ENCODE peak calls at places on chromosome 4, in nine cellular contexts. One of them, this sample, is unnamed.

GRCh38 chr4:92215471-92215870 is 88.3 kb upstream of the GRID2 start:
- DNase-seq in HFFc6: no peak
- DNase-seq in AG09309: no peak
- DNase-seq in occipital lobe: no peak
- DNase-seq in stimulated activated naive B cell treated with anti-CD40 and anti-IgM and Interleukin-4, amounts not matched to agents 10 μg/mL and 1 μg/mL and 100 μg/mL, for 72 hours: no peak
- DNase-seq in RKO: no peak
- DNase-seq in GM23248: no peak
- DNase-seq in stimulated activated CD4-positive, alpha-beta T cell treated with anti-CD3 and anti-CD28 coated beads, Interleukin-12 subunit alpha, Interleukin-12 subunit beta, amount 100 ng/mL, for 48 hours: no peak
- DNase-seq in NCI-H1092 treated with DMSO at 0.1 percent for 48 hours: no peak
- DNase-seq in this sample: no peak

GRCh38 chr4:3270141-3270611 is 21.2 kb downstream of the MSANTD1 start:
- DNase-seq in AG09309: no peak
- DNase-seq in HFFc6: no peak
- DNase-seq in RKO: no peak
- DNase-seq in stimulated activated CD4-positive, alpha-beta T cell treated with anti-CD3 and anti-CD28 coated beads, Interleukin-12 subunit alpha, Interleukin-12 subunit beta, amount 100 ng/mL, for 48 hours: no peak
- DNase-seq in NCI-H1092 treated with DMSO at 0.1 percent for 48 hours: no peak
- DNase-seq in stimulated activated naive B cell treated with anti-CD40 and anti-IgM and Interleukin-4, amounts not matched to agents 10 μg/mL and 1 μg/mL and 100 μg/mL, for 72 hours: no peak
- DNase-seq in occipital lobe: no peak
- DNase-seq in GM23248: no peak
- DNase-seq in this sample: no peak

GRCh38 chr4:137812258-137812657 is 280.0 kb upstream of the PCDH18 start:
- DNase-seq in RKO: no peak
- DNase-seq in AG09309: no peak
- DNase-seq in stimulated activated naive B cell treated with anti-CD40 and anti-IgM and Interleukin-4, amounts not matched to agents 10 μg/mL and 1 μg/mL and 100 μg/mL, for 72 hours: no peak
- DNase-seq in HFFc6: no peak
- DNase-seq in NCI-H1092 treated with DMSO at 0.1 percent for 48 hours: no peak
- DNase-seq in GM23248: no peak
- DNase-seq in occipital lobe: no peak
- DNase-seq in stimulated activated CD4-positive, alpha-beta T cell treated with anti-CD3 and anti-CD28 coated beads, Interleukin-12 subunit alpha, Interleukin-12 subunit beta, amount 100 ng/mL, for 48 hours: no peak
- DNase-seq in this sample: no peak

GRCh38 chr4:4496604-4497372 is 45.1 kb downstream of the STX18 start:
- DNase-seq in HFFc6: no peak
- DNase-seq in AG09309: no peak
- DNase-seq in stimulated activated naive B cell treated with anti-CD40 and anti-IgM and Interleukin-4, amounts not matched to agents 10 μg/mL and 1 μg/mL and 100 μg/mL, for 72 hours: no peak
- DNase-seq in stimulated activated CD4-positive, alpha-beta T cell treated with anti-CD3 and anti-CD28 coated beads, Interleukin-12 subunit alpha, Interleukin-12 subunit beta, amount 100 ng/mL, for 48 hours: no peak
- DNase-seq in GM23248: no peak
- DNase-seq in occipital lobe: no peak
- DNase-seq in NCI-H1092 treated with DMSO at 0.1 percent for 48 hours: no peak
- DNase-seq in RKO: no peak
- DNase-seq in this sample: no peak

GRCh38 chr4:68892861-68893260 is 58.7 kb downstream of the UGT2A3 start:
- DNase-seq in RKO: no peak
- DNase-seq in GM23248: no peak
- DNase-seq in occipital lobe: no peak
- DNase-seq in AG09309: no peak
- DNase-seq in NCI-H1092 treated with DMSO at 0.1 percent for 48 hours: no peak
- DNase-seq in stimulated activated naive B cell treated with anti-CD40 and anti-IgM and Interleukin-4, amounts not matched to agents 10 μg/mL and 1 μg/mL and 100 μg/mL, for 72 hours: no peak
- DNase-seq in stimulated activated CD4-positive, alpha-beta T cell treated with anti-CD3 and anti-CD28 coated beads, Interleukin-12 subunit alpha, Interleukin-12 subunit beta, amount 100 ng/mL, for 48 hours: no peak
- DNase-seq in HFFc6: no peak
- DNase-seq in this sample: no peak

GRCh38 chr4:98539741-98540140 is 118.7 kb downstream of the TSPAN5 start:
- DNase-seq in NCI-H1092 treated with DMSO at 0.1 percent for 48 hours: no peak
- DNase-seq in occipital lobe: no peak
- DNase-seq in RKO: no peak
- DNase-seq in stimulated activated CD4-positive, alpha-beta T cell treated with anti-CD3 and anti-CD28 coated beads, Interleukin-12 subunit alpha, Interleukin-12 subunit beta, amount 100 ng/mL, for 48 hours: no peak
- DNase-seq in HFFc6: no peak
- DNase-seq in AG09309: no peak
- DNase-seq in stimulated activated naive B cell treated with anti-CD40 and anti-IgM and Interleukin-4, amounts not matched to agents 10 μg/mL and 1 μg/mL and 100 μg/mL, for 72 hours: no peak
- DNase-seq in GM23248: no peak
- DNase-seq in this sample: no peak

GRCh38 chr4:85430697-85431096 is 44.3 kb upstream of the ARHGAP24 start:
- DNase-seq in GM23248: no peak
- DNase-seq in AG09309: no peak
- DNase-seq in RKO: no peak
- DNase-seq in NCI-H1092 treated with DMSO at 0.1 percent for 48 hours: no peak
- DNase-seq in stimulated activated naive B cell treated with anti-CD40 and anti-IgM and Interleukin-4, amounts not matched to agents 10 μg/mL and 1 μg/mL and 100 μg/mL, for 72 hours: no peak
- DNase-seq in stimulated activated CD4-positive, alpha-beta T cell treated with anti-CD3 and anti-CD28 coated beads, Interleukin-12 subunit alpha, Interleukin-12 subunit beta, amount 100 ng/mL, for 48 hours: no peak
- DNase-seq in occipital lobe: no peak
- DNase-seq in HFFc6: no peak
- DNase-seq in this sample: no peak

GRCh38 chr4:85724801-85725548 is 250.0 kb downstream of the ARHGAP24 start:
- DNase-seq in GM23248: peak
- DNase-seq in NCI-H1092 treated with DMSO at 0.1 percent for 48 hours: no peak
- DNase-seq in stimulated activated naive B cell treated with anti-CD40 and anti-IgM and Interleukin-4, amounts not matched to agents 10 μg/mL and 1 μg/mL and 100 μg/mL, for 72 hours: no peak
- DNase-seq in HFFc6: no peak
- DNase-seq in occipital lobe: no peak
- DNase-seq in stimulated activated CD4-positive, alpha-beta T cell treated with anti-CD3 and anti-CD28 coated beads, Interleukin-12 subunit alpha, Interleukin-12 subunit beta, amount 100 ng/mL, for 48 hours: no peak
- DNase-seq in AG09309: no peak
- DNase-seq in RKO: no peak
- DNase-seq in this sample: no peak

GRCh38 chr4:81885016-81885415 is 413.3 kb upstream of the RASGEF1B start:
- DNase-seq in occipital lobe: no peak
- DNase-seq in AG09309: no peak
- DNase-seq in stimulated activated CD4-positive, alpha-beta T cell treated with anti-CD3 and anti-CD28 coated beads, Interleukin-12 subunit alpha, Interleukin-12 subunit beta, amount 100 ng/mL, for 48 hours: no peak
- DNase-seq in RKO: no peak
- DNase-seq in NCI-H1092 treated with DMSO at 0.1 percent for 48 hours: no peak
- DNase-seq in stimulated activated naive B cell treated with anti-CD40 and anti-IgM and Interleukin-4, amounts not matched to agents 10 μg/mL and 1 μg/mL and 100 μg/mL, for 72 hours: no peak
- DNase-seq in GM23248: no peak
- DNase-seq in HFFc6: no peak
- DNase-seq in this sample: no peak

GRCh38 chr4:57249083-57249482 is 138.9 kb upstream of the IGFBP7 start:
- DNase-seq in HFFc6: no peak
- DNase-seq in occipital lobe: no peak
- DNase-seq in NCI-H1092 treated with DMSO at 0.1 percent for 48 hours: no peak
- DNase-seq in GM23248: peak
- DNase-seq in AG09309: peak
- DNase-seq in stimulated activated naive B cell treated with anti-CD40 and anti-IgM and Interleukin-4, amounts not matched to agents 10 μg/mL and 1 μg/mL and 100 μg/mL, for 72 hours: no peak
- DNase-seq in RKO: peak
- DNase-seq in stimulated activated CD4-positive, alpha-beta T cell treated with anti-CD3 and anti-CD28 coated beads, Interleukin-12 subunit alpha, Interleukin-12 subunit beta, amount 100 ng/mL, for 48 hours: no peak
- DNase-seq in this sample: no peak

GRCh38 chr4:181475781-181476180 is 767.4 kb upstream of the TENM3 start:
- DNase-seq in HFFc6: no peak
- DNase-seq in NCI-H1092 treated with DMSO at 0.1 percent for 48 hours: no peak
- DNase-seq in stimulated activated naive B cell treated with anti-CD40 and anti-IgM and Interleukin-4, amounts not matched to agents 10 μg/mL and 1 μg/mL and 100 μg/mL, for 72 hours: no peak
- DNase-seq in occipital lobe: no peak
- DNase-seq in RKO: no peak
- DNase-seq in GM23248: no peak
- DNase-seq in AG09309: no peak
- DNase-seq in stimulated activated CD4-positive, alpha-beta T cell treated with anti-CD3 and anti-CD28 coated beads, Interleukin-12 subunit alpha, Interleukin-12 subunit beta, amount 100 ng/mL, for 48 hours: no peak
- DNase-seq in this sample: peak

GRCh38 chr4:52142816-52143215 is 91.7 kb downstream of the SPATA18 start:
- DNase-seq in stimulated activated CD4-positive, alpha-beta T cell treated with anti-CD3 and anti-CD28 coated beads, Interleukin-12 subunit alpha, Interleukin-12 subunit beta, amount 100 ng/mL, for 48 hours: no peak
- DNase-seq in AG09309: no peak
- DNase-seq in stimulated activated naive B cell treated with anti-CD40 and anti-IgM and Interleukin-4, amounts not matched to agents 10 μg/mL and 1 μg/mL and 100 μg/mL, for 72 hours: no peak
- DNase-seq in RKO: no peak
- DNase-seq in GM23248: peak
- DNase-seq in occipital lobe: no peak
- DNase-seq in HFFc6: no peak
- DNase-seq in NCI-H1092 treated with DMSO at 0.1 percent for 48 hours: no peak
- DNase-seq in this sample: no peak

GRCh38 chr4:25098964-25099843 is 61.0 kb downstream of the SEPSECS start:
- DNase-seq in stimulated activated naive B cell treated with anti-CD40 and anti-IgM and Interleukin-4, amounts not matched to agents 10 μg/mL and 1 μg/mL and 100 μg/mL, for 72 hours: no peak
- DNase-seq in RKO: peak
- DNase-seq in AG09309: peak
- DNase-seq in occipital lobe: no peak
- DNase-seq in HFFc6: peak
- DNase-seq in NCI-H1092 treated with DMSO at 0.1 percent for 48 hours: peak
- DNase-seq in GM23248: peak
- DNase-seq in stimulated activated CD4-positive, alpha-beta T cell treated with anti-CD3 and anti-CD28 coated beads, Interleukin-12 subunit alpha, Interleukin-12 subunit beta, amount 100 ng/mL, for 48 hours: no peak
- DNase-seq in this sample: peak

GRCh38 chr4:82043081-82043808 is 330.5 kb downstream of the HNRNPD start:
- DNase-seq in HFFc6: no peak
- DNase-seq in stimulated activated naive B cell treated with anti-CD40 and anti-IgM and Interleukin-4, amounts not matched to agents 10 μg/mL and 1 μg/mL and 100 μg/mL, for 72 hours: no peak
- DNase-seq in occipital lobe: no peak
- DNase-seq in AG09309: no peak
- DNase-seq in stimulated activated CD4-positive, alpha-beta T cell treated with anti-CD3 and anti-CD28 coated beads, Interleukin-12 subunit alpha, Interleukin-12 subunit beta, amount 100 ng/mL, for 48 hours: no peak
- DNase-seq in RKO: no peak
- DNase-seq in GM23248: peak
- DNase-seq in NCI-H1092 treated with DMSO at 0.1 percent for 48 hours: no peak
- DNase-seq in this sample: no peak

GRCh38 chr4:140807491-140808257 is 51.5 kb upstream of the TBC1D9 start:
- DNase-seq in HFFc6: peak
- DNase-seq in RKO: no peak
- DNase-seq in NCI-H1092 treated with DMSO at 0.1 percent for 48 hours: no peak
- DNase-seq in AG09309: no peak
- DNase-seq in stimulated activated CD4-positive, alpha-beta T cell treated with anti-CD3 and anti-CD28 coated beads, Interleukin-12 subunit alpha, Interleukin-12 subunit beta, amount 100 ng/mL, for 48 hours: no peak
- DNase-seq in stimulated activated naive B cell treated with anti-CD40 and anti-IgM and Interleukin-4, amounts not matched to agents 10 μg/mL and 1 μg/mL and 100 μg/mL, for 72 hours: no peak
- DNase-seq in occipital lobe: no peak
- DNase-seq in GM23248: no peak
- DNase-seq in this sample: no peak

GRCh38 chr4:151808120-151808529 is 47.3 kb upstream of the GATB start:
- DNase-seq in RKO: peak
- DNase-seq in GM23248: peak
- DNase-seq in stimulated activated naive B cell treated with anti-CD40 and anti-IgM and Interleukin-4, amounts not matched to agents 10 μg/mL and 1 μg/mL and 100 μg/mL, for 72 hours: no peak
- DNase-seq in HFFc6: peak
- DNase-seq in stimulated activated CD4-positive, alpha-beta T cell treated with anti-CD3 and anti-CD28 coated beads, Interleukin-12 subunit alpha, Interleukin-12 subunit beta, amount 100 ng/mL, for 48 hours: no peak
- DNase-seq in occipital lobe: no peak
- DNase-seq in NCI-H1092 treated with DMSO at 0.1 percent for 48 hours: no peak
- DNase-seq in AG09309: peak
- DNase-seq in this sample: no peak

GRCh38 chr4:1855334-1856070 is 454 bp downstream of the LETM1 start:
- DNase-seq in NCI-H1092 treated with DMSO at 0.1 percent for 48 hours: peak
- DNase-seq in stimulated activated naive B cell treated with anti-CD40 and anti-IgM and Interleukin-4, amounts not matched to agents 10 μg/mL and 1 μg/mL and 100 μg/mL, for 72 hours: peak
- DNase-seq in GM23248: peak
- DNase-seq in RKO: peak
- DNase-seq in HFFc6: no peak
- DNase-seq in stimulated activated CD4-positive, alpha-beta T cell treated with anti-CD3 and anti-CD28 coated beads, Interleukin-12 subunit alpha, Interleukin-12 subunit beta, amount 100 ng/mL, for 48 hours: no peak
- DNase-seq in occipital lobe: no peak
- DNase-seq in AG09309: no peak
- DNase-seq in this sample: no peak

GRCh38 chr4:58301384-58301783 is 1191.2 kb upstream of the IGFBP7 start:
- DNase-seq in occipital lobe: no peak
- DNase-seq in stimulated activated CD4-positive, alpha-beta T cell treated with anti-CD3 and anti-CD28 coated beads, Interleukin-12 subunit alpha, Interleukin-12 subunit beta, amount 100 ng/mL, for 48 hours: no peak
- DNase-seq in AG09309: no peak
- DNase-seq in stimulated activated naive B cell treated with anti-CD40 and anti-IgM and Interleukin-4, amounts not matched to agents 10 μg/mL and 1 μg/mL and 100 μg/mL, for 72 hours: no peak
- DNase-seq in RKO: no peak
- DNase-seq in HFFc6: no peak
- DNase-seq in NCI-H1092 treated with DMSO at 0.1 percent for 48 hours: no peak
- DNase-seq in GM23248: no peak
- DNase-seq in this sample: no peak

GRCh38 chr4:77843628-77844027 is 19.0 kb upstream of the MRPL1 start:
- DNase-seq in RKO: no peak
- DNase-seq in NCI-H1092 treated with DMSO at 0.1 percent for 48 hours: no peak
- DNase-seq in occipital lobe: no peak
- DNase-seq in HFFc6: no peak
- DNase-seq in stimulated activated CD4-positive, alpha-beta T cell treated with anti-CD3 and anti-CD28 coated beads, Interleukin-12 subunit alpha, Interleukin-12 subunit beta, amount 100 ng/mL, for 48 hours: no peak
- DNase-seq in stimulated activated naive B cell treated with anti-CD40 and anti-IgM and Interleukin-4, amounts not matched to agents 10 μg/mL and 1 μg/mL and 100 μg/mL, for 72 hours: no peak
- DNase-seq in GM23248: no peak
- DNase-seq in AG09309: no peak
- DNase-seq in this sample: no peak

GRCh38 chr4:70969076-70969475 is 24.4 kb upstream of the DCK start:
- DNase-seq in HFFc6: no peak
- DNase-seq in stimulated activated CD4-positive, alpha-beta T cell treated with anti-CD3 and anti-CD28 coated beads, Interleukin-12 subunit alpha, Interleukin-12 subunit beta, amount 100 ng/mL, for 48 hours: no peak
- DNase-seq in occipital lobe: no peak
- DNase-seq in RKO: no peak
- DNase-seq in NCI-H1092 treated with DMSO at 0.1 percent for 48 hours: no peak
- DNase-seq in AG09309: no peak
- DNase-seq in stimulated activated naive B cell treated with anti-CD40 and anti-IgM and Interleukin-4, amounts not matched to agents 10 μg/mL and 1 μg/mL and 100 μg/mL, for 72 hours: no peak
- DNase-seq in GM23248: no peak
- DNase-seq in this sample: no peak

GRCh38 chr4:61245321-61245720 is 45.2 kb downstream of the ADGRL3 start:
- DNase-seq in RKO: no peak
- DNase-seq in stimulated activated naive B cell treated with anti-CD40 and anti-IgM and Interleukin-4, amounts not matched to agents 10 μg/mL and 1 μg/mL and 100 μg/mL, for 72 hours: no peak
- DNase-seq in GM23248: no peak
- DNase-seq in stimulated activated CD4-positive, alpha-beta T cell treated with anti-CD3 and anti-CD28 coated beads, Interleukin-12 subunit alpha, Interleukin-12 subunit beta, amount 100 ng/mL, for 48 hours: no peak
- DNase-seq in AG09309: no peak
- DNase-seq in HFFc6: no peak
- DNase-seq in NCI-H1092 treated with DMSO at 0.1 percent for 48 hours: no peak
- DNase-seq in occipital lobe: no peak
- DNase-seq in this sample: no peak